ENCODE peak calls at places on chromosomes 12 and 14, in four cellular contexts. T, G, D and N are unnamed samples.
A peak's percentile ranks its signal among the peaks of the same experiment; 100 is the strongest.

GRCh38 chr14:99879401-99880295 is 86.4 kb downstream of the EML1 start:
- DNase-seq in T (no peak), D (no peak), G (no peak), N (no peak)

GRCh38 chr12:121043067-121043466 is 4.0 kb upstream of the OASL start:
- DNase-seq in D (no peak), G (no peak), T (no peak), N (no peak)

GRCh38 chr14:61233436-61233956 is 47.6 kb downstream of the TMEM30B start:
- DNase-seq in G (no peak), D (no peak), T (no peak), N (no peak)

GRCh38 chr14:23114669-23115491 is 4.2 kb downstream of the CEBPE start:
- DNase-seq in G (no peak), T (no peak), D (no peak), N (peak; percentile 72)

GRCh38 chr12:5720405-5721045 is 224.5 kb downstream of the ANO2 start:
- DNase-seq in D (no peak), T (no peak), G (no peak), N (no peak)

GRCh38 chr14:101359221-101360044 is 201.9 kb upstream of the DIO3 start:
- DNase-seq in T (peak; percentile 47), D (no peak), G (peak; percentile 44), N (peak; percentile 57)

GRCh38 chr14:90114554-90114953 is 52.8 kb downstream of the KCNK13 start:
- DNase-seq in D (no peak), T (no peak), G (no peak), N (no peak)

GRCh38 chr14:56219666-56220413 is 101.6 kb downstream of the PELI2 start:
- DNase-seq in D (no peak), T (no peak), G (no peak), N (no peak)

GRCh38 chr12:24697295-24697694 is 251.6 kb downstream of the BCAT1 start:
- DNase-seq in G (no peak), T (no peak), D (no peak), N (no peak)

GRCh38 chr12:122836027-122836921 is 1.0 kb downstream of the HIP1R start:
- DNase-seq in T (peak; percentile 72), G (peak; percentile 81), D (no peak), N (peak; percentile 86)

GRCh38 chr12:88243886-88244491 is 101.9 kb downstream of the TMTC3 start:
- DNase-seq in G (no peak), D (no peak), T (no peak), N (no peak)

GRCh38 chr12:18375131-18375530 is 113.8 kb downstream of the PIK3C2G start:
- DNase-seq in T (no peak), D (no peak), G (no peak), N (no peak)

GRCh38 chr14:49586673-49587460 is 687 bp upstream of the RPS29 start:
- DNase-seq in T (peak; percentile 27), D (no peak), G (no peak), N (no peak)

GRCh38 chr12:84913151-84913550 is 552 bp upstream of the SLC6A15 start:
- DNase-seq in G (no peak), D (no peak), T (no peak), N (no peak)

GRCh38 chr14:36582011-36582873 is at the start of gene NKX2-8:
- DNase-seq in G (no peak), D (no peak), T (no peak), N (no peak)

GRCh38 chr14:103318750-103319419 is 15.2 kb upstream of the EIF5 start:
- DNase-seq in G (no peak), D (no peak), T (no peak), N (no peak)

GRCh38 chr14:102155150-102155549 is 15.5 kb downstream of the WDR20 start:
- DNase-seq in G (no peak), T (no peak), D (no peak), N (no peak)

GRCh38 chr12:107396991-107397390 is 288.6 kb upstream of the PWP1 start:
- DNase-seq in G (peak; percentile 32), T (no peak), D (no peak), N (no peak)

GRCh38 chr14:57634335-57634734 is 140.7 kb upstream of the CCDC198 start:
- DNase-seq in D (no peak), T (no peak), G (no peak), N (no peak)

GRCh38 chr14:69997849-69998248 is 118.6 kb downstream of the SMOC1 start:
- DNase-seq in G (no peak), T (no peak), D (no peak), N (no peak)

GRCh38 chr12:13472690-13473089 is 276.2 kb downstream of the EMP1 start:
- DNase-seq in G (no peak), D (no peak), T (no peak), N (no peak)

GRCh38 chr12:62767506-62767905 is 167.4 kb downstream of the PPM1H start:
- DNase-seq in D (no peak), G (no peak), T (no peak), N (no peak)

GRCh38 chr12:40241741-40242140 is 16.9 kb downstream of the LRRK2 start:
- DNase-seq in D (no peak), T (no peak), G (no peak), N (no peak)

GRCh38 chr12:28543021-28543890 is 353.0 kb downstream of the CCDC91 start:
- DNase-seq in T (no peak), G (no peak), D (no peak), N (no peak)

GRCh38 chr12:1832801-1833595 is 12.6 kb downstream of the LRTM2 start:
- DNase-seq in T (no peak), D (no peak), G (no peak), N (peak; percentile 25)

GRCh38 chr14:40312296-40312695 is 880.1 kb upstream of the FBXO33 start:
- DNase-seq in D (no peak), T (no peak), G (no peak), N (no peak)

GRCh38 chr12:14876833-14877232 is 8.8 kb downstream of the MGP start:
- DNase-seq in T (no peak), D (no peak), G (no peak), N (no peak)

GRCh38 chr12:86264451-86265328 is 8.5 kb upstream of the MGAT4C start:
- DNase-seq in G (peak; percentile 90), D (peak; percentile 83), T (peak; percentile 32), N (peak; percentile 64)

GRCh38 chr14:100661340-100661712 is 65.4 kb upstream of the DLK1 start:
- DNase-seq in D (no peak), T (no peak), G (no peak), N (no peak)

GRCh38 chr12:72471806-72472205 is 199.6 kb downstream of the TRHDE start:
- DNase-seq in D (no peak), G (no peak), T (no peak), N (no peak)

GRCh38 chr12:46264057-46264456 is 4.8 kb downstream of the SLC38A1 start:
- DNase-seq in D (no peak), T (no peak), G (no peak), N (no peak)

GRCh38 chr14:31414190-31414833 is 6.0 kb downstream of the HEATR5A start:
- DNase-seq in G (no peak), D (no peak), T (no peak), N (no peak)

GRCh38 chr14:64861916-64862315 is 17.8 kb downstream of the SPTB start:
- DNase-seq in G (no peak), D (no peak), T (no peak), N (no peak)

GRCh38 chr14:64867182-64867581 is 12.5 kb downstream of the SPTB start:
- DNase-seq in T (no peak), G (no peak), D (no peak), N (no peak)

GRCh38 chr14:64860039-64860438 is 19.7 kb downstream of the SPTB start:
- DNase-seq in D (no peak), T (no peak), G (no peak), N (no peak)

GRCh38 chr14:64865992-64866391 is 13.7 kb downstream of the SPTB start:
- DNase-seq in D (no peak), G (no peak), T (no peak), N (no peak)

DNA sequence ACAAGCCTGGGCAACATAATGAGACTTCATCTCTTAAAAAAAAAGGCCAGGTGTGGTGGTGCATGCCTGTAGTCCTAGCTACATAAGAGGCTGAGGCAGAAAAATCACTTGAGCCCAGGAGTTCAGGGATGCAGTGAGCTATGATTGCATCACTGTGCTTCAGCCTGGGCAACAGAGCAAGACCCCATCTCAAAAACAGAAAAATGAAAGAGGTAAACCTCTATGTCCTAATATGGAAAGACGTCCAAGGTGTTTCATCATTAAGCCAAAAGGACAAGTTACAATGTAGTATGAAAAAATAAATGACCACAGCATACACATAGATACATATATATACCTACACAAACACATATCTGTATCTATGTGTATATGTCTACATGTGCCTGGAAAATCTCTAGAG is 15.4 kb downstream of the SPTB start:
- DNase-seq in G (no peak), D (no peak), T (no peak), N (no peak)
- H3K27me3 ChIP-seq in G (peaks cover 3% of the 10 kb centered on the region), D (peaks cover 4% of the 10 kb centered on the region), T (no peaks in the 10 kb centered on the region), N (no peaks in the 10 kb centered on the region)

GRCh38 chr12:50102186-50102585 is 1.6 kb upstream of the GPD1 start:
- DNase-seq in D (no peak), G (no peak), T (no peak), N (no peak)

GRCh38 chr12:50103767-50104321 is at the start of gene GPD1:
- DNase-seq in G (peak; percentile 77), D (no peak), T (peak; percentile 81), N (no peak)

GRCh38 chr12:50103351-50103750 is 457 bp upstream of the GPD1 start:
- DNase-seq in G (no peak), D (no peak), T (no peak), N (no peak)

GRCh38 chr12:50101663-50102062 is 2.1 kb upstream of the GPD1 start:
- DNase-seq in T (no peak), D (no peak), G (no peak), N (no peak)

DNA sequence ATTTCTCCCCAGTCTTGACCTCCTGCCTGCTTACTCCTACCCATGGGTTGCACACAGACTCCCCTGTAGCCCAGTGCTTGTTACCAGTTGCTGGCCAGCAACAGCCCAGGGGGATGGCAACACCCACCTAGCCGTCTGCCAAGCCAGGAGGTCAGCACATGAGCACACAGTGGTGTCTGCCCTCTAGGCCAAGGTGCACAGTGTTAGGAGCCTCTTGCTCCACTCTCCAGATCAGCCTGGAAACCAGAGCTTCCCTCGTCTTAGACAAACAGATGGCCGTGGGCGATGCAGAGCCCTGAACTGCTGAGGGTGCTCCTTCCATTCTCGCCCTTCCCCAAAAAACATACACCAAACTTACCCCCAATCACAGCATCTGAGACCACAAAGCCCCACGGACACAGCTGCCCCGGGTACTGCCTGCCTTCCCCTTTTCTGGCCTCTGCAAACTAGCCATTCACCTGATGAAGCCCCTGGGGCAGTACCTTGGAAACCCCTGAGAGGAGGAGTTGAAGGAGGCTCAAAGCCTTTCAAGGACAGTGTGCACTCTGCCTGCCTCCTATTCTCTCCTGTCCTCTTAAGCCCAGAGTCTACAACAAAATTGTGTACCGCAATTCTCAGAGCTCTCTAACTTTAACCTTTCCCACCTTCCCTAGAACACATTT is 1.0 kb upstream of the GPD1 start:
- DNase-seq in T (no peak), D (no peak), G (no peak), N (no peak)
- TF ChIP-seq POLR2AphosphoS5 in T (no peak), D (no peak), G (no peak), N (no peak)

DNA sequence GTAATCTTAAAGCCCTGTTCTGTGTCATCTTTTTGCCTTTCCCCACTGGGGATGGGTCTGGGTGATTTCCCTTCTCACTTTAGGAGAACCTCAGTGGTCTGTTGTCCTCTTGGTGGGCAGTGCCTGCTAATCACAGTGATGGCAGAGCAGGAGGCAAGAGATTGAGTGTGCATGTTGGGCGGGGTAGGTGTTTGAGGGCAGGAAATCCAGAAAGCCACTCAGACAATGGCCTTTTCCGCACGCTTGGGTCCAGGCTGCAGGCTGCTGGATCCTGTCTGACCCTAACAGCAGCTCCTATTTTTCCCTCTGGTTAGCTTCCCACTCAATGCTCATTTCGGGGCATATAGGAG is 13.7 kb upstream of the ITGA5 start:
- DNase-seq in G (no peak), D (no peak), T (no peak), N (no peak)
- H3K27me3 ChIP-seq in G (no peaks in the 10 kb centered on the region), D (no peaks in the 10 kb centered on the region), T (peaks cover 6% of the 10 kb centered on the region), N (no peaks in the 10 kb centered on the region)

GRCh38 chr14:74570696-74571095 is 41.3 kb downstream of the LTBP2 start:
- DNase-seq in G (no peak), T (no peak), D (no peak), N (peak; percentile 5)
- TF ChIP-seq POLR2AphosphoS5 in G (no peak), T (no peak), D (no peak), N (no peak)